ENCODE peak calls at places on chromosomes 6 and 20, in ten cellular contexts. I is colonic mucosa, T is lung, Y is choroid plexus epithelial cell, U is AG09309, D is foreskin fibroblast, X is psoas muscle, W is stomach, V is nephron progenitor cell, S is right lobe of liver. N is an unnamed sample.

GRCh38 chr20:8853805-8854338 is 215.0 kb upstream of the PLCB4 start:
- DNase-seq in X (no peak), W (no peak), V (peak), S (no peak), Y (peak), T (no peak), I (peak), U (peak), D (peak), N (no peak)

GRCh38 chr6:50330347-50330746 is 280.6 kb upstream of the DEFB112 start:
- DNase-seq in W (no peak), I (no peak), D (no peak), V (no peak), S (no peak), X (no peak), T (no peak), Y (no peak), U (no peak), N (no peak)

GRCh38 chr20:13883425-13883824 is 98.6 kb downstream of the NDUFAF5 start:
- DNase-seq in V (no peak), T (no peak), D (peak), W (no peak), Y (no peak), X (no peak), U (no peak), S (no peak), I (no peak), N (no peak)

GRCh38 chr6:139372326-139373153 is 1.9 kb downstream of the CITED2 start:
- DNase-seq in W (no peak), D (peak), Y (peak), T (no peak), S (no peak), X (no peak), I (no peak), V (no peak), U (no peak), N (no peak)

GRCh38 chr6:2109796-2110195 is 135.6 kb downstream of the GMDS start:
- DNase-seq in W (no peak), S (no peak), I (no peak), D (no peak), X (no peak), Y (peak), V (no peak), U (no peak), T (no peak), N (no peak)

GRCh38 chr6:113489946-113490345 is 367.2 kb upstream of the MARCKS start:
- DNase-seq in X (no peak), S (no peak), W (no peak), V (no peak), T (no peak), Y (no peak), D (no peak), U (peak), I (no peak), N (no peak)

GRCh38 chr20:62609811-62610757 is 32.2 kb upstream of the SLCO4A1 start:
- DNase-seq in X (no peak), I (no peak), T (no peak), W (no peak), D (no peak), S (no peak), V (no peak), U (no peak), Y (no peak), N (peak)

GRCh38 chr20:62885808-62886708 is 24.4 kb upstream of the TCFL5 start:
- DNase-seq in X (no peak), U (no peak), D (no peak), W (no peak), I (no peak), T (no peak), V (no peak), S (peak), Y (no peak), N (peak)

GRCh38 chr6:133623065-133623464 is 265.8 kb upstream of the TCF21 start:
- DNase-seq in T (no peak), S (no peak), W (no peak), I (peak), D (peak), V (no peak), X (no peak), Y (peak), U (no peak), N (no peak)

GRCh38 chr20:59441306-59441705 is 140.9 kb downstream of the EDN3 start:
- DNase-seq in X (no peak), T (no peak), W (no peak), Y (no peak), I (no peak), D (no peak), V (no peak), U (no peak), S (no peak), N (no peak)

GRCh38 chr6:133892444-133893323 is 3.8 kb downstream of the TCF21 start:
- DNase-seq in I (no peak), W (no peak), D (no peak), V (peak), Y (no peak), U (no peak), S (no peak), T (no peak), X (no peak), N (no peak)

GRCh38 chr6:24848461-24848860 is 49.7 kb upstream of the ARMH2 start:
- DNase-seq in V (no peak), D (no peak), W (no peak), X (no peak), T (no peak), U (no peak), Y (no peak), I (no peak), S (no peak), N (no peak)

GRCh38 chr6:90202156-90202555 is 94.5 kb downstream of the BACH2 start:
- DNase-seq in U (no peak), V (no peak), D (no peak), Y (no peak), X (no peak), I (no peak), S (no peak), T (no peak), W (no peak), N (no peak)

GRCh38 chr20:44646641-44647274 is 4.7 kb downstream of the ADA start:
- DNase-seq in I (no peak), U (no peak), V (no peak), Y (peak), X (no peak), S (no peak), W (no peak), T (no peak), D (peak), N (no peak)

GRCh38 chr20:43658068-43658722 is 8.7 kb upstream of the MYBL2 start:
- DNase-seq in T (no peak), I (no peak), X (no peak), W (no peak), V (no peak), U (no peak), S (no peak), Y (no peak), D (peak), N (peak)

GRCh38 chr20:48959902-48960550 is 38.5 kb downstream of the ARFGEF2 start:
- DNase-seq in T (no peak), Y (peak), D (peak), W (no peak), S (no peak), I (no peak), U (no peak), V (no peak), X (no peak), N (no peak)

GRCh38 chr6:81890846-81891245 is 138.4 kb upstream of the TENT5A start:
- DNase-seq in S (no peak), I (no peak), Y (peak), T (no peak), D (peak), V (no peak), X (no peak), U (peak), W (no peak), N (no peak)

GRCh38 chr6:160084198-160084776 is 37.3 kb upstream of the SLC22A1 start:
- DNase-seq in X (no peak), T (no peak), I (no peak), Y (no peak), V (no peak), D (no peak), S (no peak), W (no peak), U (no peak), N (no peak)

GRCh38 chr20:24341781-24342180 is 127.6 kb upstream of the SYNDIG1 start:
- DNase-seq in W (no peak), U (no peak), S (no peak), I (no peak), X (no peak), D (peak), T (no peak), V (no peak), Y (no peak), N (no peak)

GRCh38 chr6:32852018-32852843 is 1.3 kb downstream of the TAP1 start:
- DNase-seq in S (no peak), W (peak), D (peak), Y (no peak), U (no peak), V (no peak), X (peak), T (no peak), I (peak), N (no peak)

GRCh38 chr6:41371992-41372525 is 36.7 kb downstream of the NCR2 start:
- DNase-seq in I (no peak), W (peak), S (no peak), Y (peak), U (no peak), X (no peak), V (peak), D (peak), T (no peak), N (no peak)

GRCh38 chr6:38033442-38033982 is 214.0 kb downstream of the ZFAND3 start:
- DNase-seq in Y (no peak), T (no peak), I (no peak), V (no peak), U (no peak), D (no peak), S (no peak), W (no peak), X (no peak), N (no peak)

GRCh38 chr6:133787859-133788505 is 100.9 kb upstream of the TCF21 start:
- DNase-seq in Y (no peak), S (no peak), U (no peak), T (no peak), I (no peak), X (no peak), D (no peak), V (no peak), W (no peak), N (no peak)

GRCh38 chr20:39468703-39469102 is 506.6 kb downstream of the DHX35 start:
- DNase-seq in T (no peak), U (no peak), I (no peak), D (no peak), X (no peak), V (no peak), S (no peak), Y (no peak), W (no peak), N (no peak)

GRCh38 chr6:83536034-83536646 is 23.8 kb downstream of the PRSS35 start:
- DNase-seq in V (peak), U (no peak), I (peak), D (peak), X (no peak), W (peak), Y (peak), S (no peak), T (no peak), N (no peak)

GRCh38 chr6:37302086-37302686 is 44.2 kb upstream of the TMEM217 start:
- DNase-seq in U (no peak), D (no peak), V (no peak), I (no peak), T (no peak), Y (no peak), X (no peak), W (no peak), S (no peak), N (no peak)

GRCh38 chr20:35085477-35086225 is 7.0 kb downstream of the TRPC4AP start:
- DNase-seq in X (no peak), S (no peak), I (no peak), Y (no peak), U (no peak), V (no peak), T (no peak), D (no peak), W (no peak), N (no peak)

GRCh38 chr6:26537846-26538571 is at the start of gene HMGN4:
- DNase-seq in S (peak), D (peak), U (peak), I (peak), Y (peak), T (peak), W (peak), V (peak), X (peak), N (no peak)

GRCh38 chr6:68635706-68636513 is 828 bp downstream of the ADGRB3 start:
- DNase-seq in T (no peak), W (no peak), U (no peak), X (no peak), D (peak), Y (peak), S (no peak), V (peak), I (no peak), N (no peak)

GRCh38 chr6:27297857-27298730 is 14.0 kb downstream of the POM121L2 start:
- DNase-seq in D (peak), I (no peak), Y (peak), V (peak), S (no peak), X (no peak), T (no peak), U (no peak), W (no peak), N (no peak)

GRCh38 chr6:90411292-90411781 is 114.7 kb upstream of the BACH2 start:
- DNase-seq in D (no peak), I (no peak), X (no peak), W (peak), S (no peak), Y (peak), V (no peak), U (no peak), T (no peak), N (no peak)

GRCh38 chr20:52446421-52447231 is 255.0 kb upstream of the ZFP64 start:
- DNase-seq in X (no peak), I (no peak), D (no peak), U (no peak), S (no peak), W (no peak), T (no peak), Y (peak), V (no peak), N (no peak)

GRCh38 chr20:37445041-37445440 is 76.0 kb upstream of the NNAT start:
- DNase-seq in V (no peak), I (no peak), D (no peak), X (no peak), T (no peak), Y (no peak), U (no peak), S (no peak), W (no peak), N (no peak)

GRCh38 chr6:169244684-169245383 is 8.8 kb downstream of the THBS2 start:
- DNase-seq in W (no peak), D (no peak), V (no peak), S (no peak), Y (no peak), X (no peak), I (no peak), U (no peak), T (no peak), N (no peak)

GRCh38 chr20:50041238-50041915 is 58.6 kb downstream of the SNAI1 start:
- DNase-seq in T (no peak), Y (no peak), V (no peak), U (no peak), W (no peak), I (no peak), S (no peak), D (no peak), X (no peak), N (no peak)

DNA sequence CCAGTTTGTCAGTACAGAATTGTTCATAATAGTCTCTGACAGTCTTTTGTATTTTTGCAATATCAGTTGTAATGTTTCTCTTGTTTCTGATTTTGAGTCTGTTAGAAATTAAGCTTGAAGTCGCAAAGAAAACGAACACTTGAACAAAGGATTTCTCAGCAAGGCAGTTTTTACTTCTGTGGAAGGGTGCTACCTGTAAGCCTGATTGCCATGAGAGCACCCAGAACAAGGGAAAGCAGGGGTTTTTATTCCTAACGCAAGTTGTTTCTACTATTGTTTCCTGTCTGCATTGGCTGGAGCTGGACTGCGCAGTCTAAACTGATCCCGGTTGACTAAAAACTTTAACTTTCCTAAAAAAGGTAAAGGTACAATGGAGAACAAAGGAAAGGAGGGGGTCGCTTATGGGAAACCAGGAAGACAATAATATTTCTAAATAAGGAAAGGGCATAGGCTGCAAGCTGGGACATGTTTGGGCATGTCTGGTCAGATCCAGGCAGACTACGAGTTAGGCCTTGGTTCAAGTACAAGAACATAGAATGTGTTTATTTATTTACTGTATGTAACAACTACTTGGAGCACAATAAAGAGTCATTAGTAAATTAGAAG is 28.5 kb downstream of the HLA-B start:
- DNase-seq in V (no peak), Y (no peak), T (no peak), D (no peak), S (no peak), I (no peak), X (no peak), W (no peak), U (no peak), N (no peak)
- TF ChIP-seq CTCF in V (no peak), Y (no peak), T (no peak), D (no peak), S (no peak), I (no peak), X (no peak), W (no peak), U (no peak), N (no peak)

GRCh38 chr6:149233056-149233715 is 84.3 kb upstream of the TAB2 start:
- DNase-seq in I (no peak), S (no peak), Y (peak), D (peak), U (peak), T (no peak), X (no peak), W (no peak), V (no peak), N (no peak)
- TF ChIP-seq CTCF in I (no peak), S (no peak), Y (no peak), D (no peak), U (no peak), T (no peak), X (no peak), W (no peak), V (no peak), N (no peak)

GRCh38 chr6:80541886-80542285 is 435.4 kb downstream of the BCKDHB start:
- DNase-seq in S (no peak), T (no peak), D (no peak), W (no peak), U (no peak), V (no peak), I (no peak), Y (no peak), X (no peak), N (no peak)

GRCh38 chr6:80543151-80543550 is 436.7 kb downstream of the BCKDHB start:
- DNase-seq in S (no peak), V (no peak), Y (no peak), X (no peak), D (no peak), I (no peak), W (no peak), U (no peak), T (no peak), N (no peak)

GRCh38 chr6:80544500-80545055 is 438.1 kb downstream of the BCKDHB start:
- DNase-seq in X (no peak), D (peak), U (no peak), Y (no peak), S (no peak), W (no peak), V (no peak), T (no peak), I (no peak), N (no peak)

GRCh38 chr6:80545323-80545722 is 438.9 kb downstream of the BCKDHB start:
- DNase-seq in U (no peak), I (no peak), V (no peak), D (no peak), S (no peak), X (no peak), T (no peak), W (no peak), Y (no peak), N (no peak)

GRCh38 chr6:80543598-80544181 is 437.2 kb downstream of the BCKDHB start:
- DNase-seq in T (no peak), D (peak), U (peak), Y (peak), V (no peak), S (no peak), X (no peak), W (no peak), I (no peak), N (no peak)
- TF ChIP-seq CTCF in T (no peak), D (no peak), U (peak), Y (peak), V (no peak), S (no peak), X (no peak), W (no peak), I (no peak), N (peak)

DNA sequence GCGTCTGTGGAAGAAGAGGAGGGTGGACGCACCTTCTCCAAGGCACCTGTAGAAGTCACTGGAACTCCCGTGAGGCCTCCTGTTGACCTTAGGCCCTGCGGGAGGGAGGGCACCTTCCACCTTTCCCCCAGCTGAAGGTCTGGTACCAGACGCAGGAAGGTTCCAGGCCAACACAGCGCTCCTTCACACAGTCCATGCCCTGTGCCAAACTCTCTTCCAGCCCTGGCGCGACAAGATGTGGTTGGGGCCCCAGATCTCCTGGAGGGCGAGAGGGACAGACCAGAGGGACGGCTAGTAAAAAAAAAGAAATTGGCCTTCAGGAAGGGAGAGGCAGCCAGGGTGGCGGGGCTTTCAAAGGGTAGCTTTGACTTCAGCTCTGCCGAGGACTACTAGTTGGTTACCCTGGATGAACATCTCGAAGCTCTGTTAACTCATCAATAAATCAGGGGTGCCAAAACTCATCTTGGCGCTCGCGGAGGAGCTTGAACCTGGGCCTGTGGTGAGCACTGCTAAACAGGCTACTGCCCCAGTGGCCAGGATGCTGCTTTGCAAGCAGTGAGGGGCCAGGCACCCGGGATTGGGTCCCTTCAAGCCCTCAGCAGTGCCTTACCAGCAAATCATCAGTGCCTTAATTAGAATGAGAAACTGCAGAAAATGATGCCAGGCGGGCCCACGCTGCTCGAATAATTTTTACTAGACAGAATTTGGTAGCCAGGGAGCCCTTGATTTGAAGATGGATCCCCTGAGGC is 14.9 kb downstream of the AARS2 start:
- DNase-seq in S (no peak), T (no peak), I (no peak), D (peak), W (no peak), X (no peak), Y (peak), V (no peak), U (no peak), N (no peak)
- TF ChIP-seq CTCF in S (no peak), T (no peak), I (no peak), D (no peak), W (no peak), X (no peak), Y (no peak), V (no peak), U (peak), N (no peak)